ENCODE peak calls at places on chromosomes 16 and 17, in ten cellular contexts. One of them, this sample, is unnamed.
A peak's percentile ranks its signal among the peaks of the same experiment; 100 is the strongest.

GRCh38 chr16:27918755-27919154 is 144.8 kb downstream of the GSG1L start:
- DNase-seq in GM10248: no peak
- DNase-seq in NB4: no peak
- DNase-seq in heart left ventricle: no peak
- DNase-seq in SK-N-SH: no peak
- DNase-seq in choroid plexus epithelial cell: no peak
- DNase-seq in cardiac fibroblast: peak; percentile 11
- DNase-seq in neural progenitor cell: no peak
- DNase-seq in tibial nerve: no peak
- DNase-seq in tibial artery: no peak
- DNase-seq in this sample: no peak

GRCh38 chr17:58386708-58387107 is 30.6 kb downstream of the RNF43 start:
- DNase-seq in choroid plexus epithelial cell: no peak
- DNase-seq in GM10248: no peak
- DNase-seq in tibial artery: no peak
- DNase-seq in NB4: no peak
- DNase-seq in heart left ventricle: no peak
- DNase-seq in cardiac fibroblast: no peak
- DNase-seq in tibial nerve: no peak
- DNase-seq in neural progenitor cell: no peak
- DNase-seq in SK-N-SH: no peak
- DNase-seq in this sample: no peak

GRCh38 chr16:20598832-20599469 is 22.8 kb upstream of the ACSM2B start:
- DNase-seq in heart left ventricle: no peak
- DNase-seq in tibial artery: no peak
- DNase-seq in choroid plexus epithelial cell: no peak
- DNase-seq in cardiac fibroblast: no peak
- DNase-seq in neural progenitor cell: peak; percentile 38
- DNase-seq in tibial nerve: no peak
- DNase-seq in SK-N-SH: no peak
- DNase-seq in GM10248: no peak
- DNase-seq in NB4: no peak
- DNase-seq in this sample: no peak

GRCh38 chr16:4272114-4272954 is 489 bp downstream of the TFAP4 start:
- DNase-seq in neural progenitor cell: peak; percentile 74
- DNase-seq in tibial artery: peak; percentile 81
- DNase-seq in GM10248: peak; percentile 66
- DNase-seq in heart left ventricle: peak; percentile 73
- DNase-seq in choroid plexus epithelial cell: peak; percentile 38
- DNase-seq in NB4: peak; percentile 79
- DNase-seq in cardiac fibroblast: peak; percentile 37
- DNase-seq in SK-N-SH: peak; percentile 75
- DNase-seq in tibial nerve: no peak
- DNase-seq in this sample: no peak

GRCh38 chr16:2046889-2047329 is 725 bp downstream of the NTHL1 start:
- DNase-seq in choroid plexus epithelial cell: no peak
- DNase-seq in GM10248: no peak
- DNase-seq in cardiac fibroblast: no peak
- DNase-seq in neural progenitor cell: peak; percentile 34
- DNase-seq in heart left ventricle: no peak
- DNase-seq in SK-N-SH: no peak
- DNase-seq in tibial artery: no peak
- DNase-seq in NB4: no peak
- DNase-seq in tibial nerve: no peak
- DNase-seq in this sample: no peak

GRCh38 chr16:3135120-3135715 is 389 bp downstream of the ZNF213 start:
- DNase-seq in SK-N-SH: no peak
- DNase-seq in neural progenitor cell: no peak
- DNase-seq in tibial nerve: no peak
- DNase-seq in NB4: no peak
- DNase-seq in choroid plexus epithelial cell: peak; percentile 28
- DNase-seq in GM10248: no peak
- DNase-seq in heart left ventricle: no peak
- DNase-seq in cardiac fibroblast: no peak
- DNase-seq in tibial artery: no peak
- DNase-seq in this sample: no peak

GRCh38 chr16:515175-515962 is 12.1 kb upstream of the CAPN15 start:
- DNase-seq in neural progenitor cell: no peak
- DNase-seq in SK-N-SH: no peak
- DNase-seq in tibial artery: no peak
- DNase-seq in choroid plexus epithelial cell: no peak
- DNase-seq in NB4: no peak
- DNase-seq in GM10248: no peak
- DNase-seq in tibial nerve: no peak
- DNase-seq in heart left ventricle: no peak
- DNase-seq in cardiac fibroblast: no peak
- DNase-seq in this sample: no peak

GRCh38 chr17:77834170-77835115 is 124.1 kb upstream of the TNRC6C start:
- DNase-seq in cardiac fibroblast: peak; percentile 83
- DNase-seq in neural progenitor cell: peak; percentile 39
- DNase-seq in NB4: peak; percentile 91
- DNase-seq in SK-N-SH: peak; percentile 59
- DNase-seq in choroid plexus epithelial cell: peak; percentile 91
- DNase-seq in heart left ventricle: peak; percentile 72
- DNase-seq in GM10248: peak; percentile 79
- DNase-seq in tibial nerve: no peak
- DNase-seq in tibial artery: peak; percentile 92
- DNase-seq in this sample: peak; percentile 42

GRCh38 chr17:48127371-48128051 is 19.9 kb downstream of the SNX11 start:
- DNase-seq in choroid plexus epithelial cell: no peak
- DNase-seq in GM10248: no peak
- DNase-seq in heart left ventricle: no peak
- DNase-seq in NB4: no peak
- DNase-seq in cardiac fibroblast: peak; percentile 33
- DNase-seq in tibial artery: no peak
- DNase-seq in tibial nerve: no peak
- DNase-seq in SK-N-SH: no peak
- DNase-seq in neural progenitor cell: no peak
- DNase-seq in this sample: no peak

GRCh38 chr17:47315451-47316266 is 8.1 kb upstream of the EFCAB13 start:
- DNase-seq in neural progenitor cell: peak; percentile 71
- DNase-seq in NB4: peak; percentile 77
- DNase-seq in choroid plexus epithelial cell: peak; percentile 96
- DNase-seq in tibial nerve: no peak
- DNase-seq in heart left ventricle: peak; percentile 37
- DNase-seq in SK-N-SH: peak; percentile 80
- DNase-seq in GM10248: peak; percentile 67
- DNase-seq in tibial artery: no peak
- DNase-seq in cardiac fibroblast: peak; percentile 98
- DNase-seq in this sample: no peak

GRCh38 chr16:2532494-2533141 is 1.4 kb upstream of the CEMP1 start:
- DNase-seq in choroid plexus epithelial cell: peak; percentile 77
- DNase-seq in tibial nerve: peak; percentile 58
- DNase-seq in NB4: peak; percentile 67
- DNase-seq in tibial artery: peak; percentile 87
- DNase-seq in neural progenitor cell: peak; percentile 22
- DNase-seq in cardiac fibroblast: peak; percentile 44
- DNase-seq in GM10248: no peak
- DNase-seq in SK-N-SH: peak; percentile 71
- DNase-seq in heart left ventricle: peak; percentile 55
- DNase-seq in this sample: no peak

DNA sequence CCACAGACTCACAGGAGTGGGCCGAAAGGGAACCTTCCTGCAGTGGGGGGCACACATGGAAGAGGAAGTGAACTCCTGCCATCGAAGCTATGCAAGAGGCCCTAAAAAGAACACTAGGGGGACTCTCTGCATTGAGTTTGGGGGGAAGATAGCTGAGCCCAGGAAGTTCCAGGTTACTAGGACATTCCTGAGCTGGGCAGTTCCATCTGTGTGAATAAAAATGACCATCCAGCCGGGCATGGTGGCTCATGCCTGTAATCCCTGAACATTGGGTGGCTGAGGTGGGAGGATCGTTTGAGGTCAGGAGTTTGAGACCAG is 211.8 kb downstream of the ZNF423 start:
- DNase-seq in tibial artery: no peak
- DNase-seq in GM10248: no peak
- DNase-seq in NB4: peak; percentile 23
- DNase-seq in SK-N-SH: no peak
- DNase-seq in tibial nerve: no peak
- DNase-seq in heart left ventricle: no peak
- DNase-seq in choroid plexus epithelial cell: peak; percentile 51
- DNase-seq in cardiac fibroblast: peak; percentile 73
- DNase-seq in neural progenitor cell: peak; percentile 21
- DNase-seq in this sample: no peak
- TF ChIP-seq CTCF in tibial artery: no peak
- TF ChIP-seq CTCF in GM10248: no peak
- TF ChIP-seq CTCF in NB4: peak; percentile 15
- TF ChIP-seq CTCF in SK-N-SH: peak; percentile 49
- TF ChIP-seq CTCF in tibial nerve: no peak
- TF ChIP-seq CTCF in heart left ventricle: peak; percentile 28
- TF ChIP-seq CTCF in choroid plexus epithelial cell: peak; percentile 69
- TF ChIP-seq CTCF in cardiac fibroblast: peak; percentile 34
- TF ChIP-seq CTCF in neural progenitor cell: peak; percentile 33
- TF ChIP-seq CTCF in this sample: no peak

DNA sequence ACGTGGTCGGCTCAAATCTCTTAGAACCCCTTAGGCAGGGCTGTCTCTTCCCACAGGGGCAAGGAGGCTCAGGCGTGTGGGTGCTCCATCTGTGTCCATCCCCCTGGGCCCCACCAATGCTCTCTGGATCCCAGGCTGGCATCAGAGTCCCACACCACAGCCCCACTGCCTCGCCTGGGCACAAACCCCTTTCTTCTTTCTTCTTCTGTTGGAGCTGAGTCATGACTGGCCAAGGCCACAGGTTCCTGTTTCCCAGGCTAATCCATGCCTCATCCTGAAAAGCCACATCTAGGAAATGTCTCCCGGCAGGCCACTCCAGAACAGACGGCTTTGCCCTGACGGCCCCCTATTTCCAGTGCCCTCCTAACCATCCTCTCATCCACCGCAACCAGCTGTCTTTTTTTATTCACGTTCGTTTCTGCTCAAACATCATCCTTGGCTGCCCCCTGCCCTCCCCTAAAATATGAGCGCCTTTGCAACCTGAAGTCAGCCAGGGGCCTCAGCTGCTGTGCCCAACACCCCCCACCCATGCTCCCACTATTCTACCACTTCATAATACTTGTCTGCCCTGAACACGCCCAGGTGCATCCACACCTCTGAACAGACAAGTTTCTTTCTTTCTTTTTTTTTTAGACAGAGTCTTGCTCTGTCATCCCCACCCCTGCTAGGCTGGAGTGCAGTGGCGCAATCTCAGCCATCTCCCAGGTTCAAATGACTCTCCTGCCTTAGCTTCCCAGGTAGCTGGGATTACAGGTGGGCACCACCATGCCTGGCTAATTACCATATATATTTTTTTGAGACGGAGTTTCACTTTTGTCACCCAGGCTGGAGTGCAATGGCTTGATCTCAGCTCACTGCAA is 27.0 kb downstream of the CEP295NL start:
- DNase-seq in SK-N-SH: peak; percentile 49
- DNase-seq in NB4: peak; percentile 49
- DNase-seq in tibial artery: no peak
- DNase-seq in choroid plexus epithelial cell: no peak
- DNase-seq in GM10248: no peak
- DNase-seq in tibial nerve: no peak
- DNase-seq in neural progenitor cell: no peak
- DNase-seq in heart left ventricle: no peak
- DNase-seq in cardiac fibroblast: peak; percentile 46
- DNase-seq in this sample: no peak
- TF ChIP-seq CTCF in SK-N-SH: no peak
- TF ChIP-seq CTCF in NB4: no peak
- TF ChIP-seq CTCF in tibial artery: no peak
- TF ChIP-seq CTCF in choroid plexus epithelial cell: no peak
- TF ChIP-seq CTCF in GM10248: no peak
- TF ChIP-seq CTCF in tibial nerve: no peak
- TF ChIP-seq CTCF in neural progenitor cell: no peak
- TF ChIP-seq CTCF in heart left ventricle: no peak
- TF ChIP-seq CTCF in cardiac fibroblast: no peak
- TF ChIP-seq CTCF in this sample: no peak

DNA sequence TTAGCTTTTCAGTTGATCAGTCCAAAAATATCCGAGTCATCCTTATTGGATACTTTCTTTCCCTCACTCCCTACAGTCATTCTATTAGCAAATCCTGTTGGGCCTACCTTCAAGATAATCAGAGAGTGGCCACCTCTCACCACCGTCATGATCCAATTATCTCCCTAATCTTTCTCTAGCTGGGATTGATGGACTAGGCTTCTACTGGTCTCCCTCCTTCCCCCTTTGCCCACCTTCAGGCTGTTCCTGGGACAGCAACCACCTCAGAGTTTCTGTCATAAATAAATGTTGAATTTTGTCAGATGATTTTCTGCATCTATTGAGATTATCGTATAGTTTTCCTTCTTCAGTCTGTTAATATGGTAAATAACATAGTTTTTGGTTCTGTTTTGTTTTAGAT is 16.2 kb upstream of the RHBDL3 start:
- DNase-seq in NB4: no peak
- DNase-seq in choroid plexus epithelial cell: no peak
- DNase-seq in tibial nerve: no peak
- DNase-seq in heart left ventricle: no peak
- DNase-seq in tibial artery: no peak
- DNase-seq in SK-N-SH: no peak
- DNase-seq in neural progenitor cell: no peak
- DNase-seq in GM10248: no peak
- DNase-seq in cardiac fibroblast: no peak
- DNase-seq in this sample: no peak
- TF ChIP-seq CTCF in NB4: no peak
- TF ChIP-seq CTCF in choroid plexus epithelial cell: no peak
- TF ChIP-seq CTCF in tibial nerve: no peak
- TF ChIP-seq CTCF in heart left ventricle: no peak
- TF ChIP-seq CTCF in tibial artery: no peak
- TF ChIP-seq CTCF in SK-N-SH: no peak
- TF ChIP-seq CTCF in neural progenitor cell: no peak
- TF ChIP-seq CTCF in GM10248: no peak
- TF ChIP-seq CTCF in cardiac fibroblast: no peak
- TF ChIP-seq CTCF in this sample: no peak

GRCh38 chr17:82168568-82168967 is 44.1 kb downstream of the CCDC57 start:
- DNase-seq in choroid plexus epithelial cell: no peak
- DNase-seq in tibial artery: no peak
- DNase-seq in cardiac fibroblast: no peak
- DNase-seq in tibial nerve: no peak
- DNase-seq in SK-N-SH: no peak
- DNase-seq in neural progenitor cell: no peak
- DNase-seq in heart left ventricle: no peak
- DNase-seq in GM10248: no peak
- DNase-seq in NB4: no peak
- DNase-seq in this sample: no peak

GRCh38 chr17:82172461-82173160 is 40.0 kb downstream of the CCDC57 start:
- DNase-seq in NB4: no peak
- DNase-seq in neural progenitor cell: no peak
- DNase-seq in tibial artery: no peak
- DNase-seq in GM10248: no peak
- DNase-seq in cardiac fibroblast: no peak
- DNase-seq in choroid plexus epithelial cell: no peak
- DNase-seq in SK-N-SH: no peak
- DNase-seq in tibial nerve: no peak
- DNase-seq in heart left ventricle: no peak
- DNase-seq in this sample: no peak

GRCh38 chr17:82173351-82174041 is 39.1 kb downstream of the CCDC57 start:
- DNase-seq in NB4: no peak
- DNase-seq in tibial nerve: no peak
- DNase-seq in neural progenitor cell: peak; percentile 58
- DNase-seq in heart left ventricle: no peak
- DNase-seq in GM10248: no peak
- DNase-seq in cardiac fibroblast: no peak
- DNase-seq in SK-N-SH: no peak
- DNase-seq in tibial artery: no peak
- DNase-seq in choroid plexus epithelial cell: no peak
- DNase-seq in this sample: no peak

GRCh38 chr17:82171750-82172375 is 40.8 kb downstream of the CCDC57 start:
- DNase-seq in NB4: no peak
- DNase-seq in tibial nerve: no peak
- DNase-seq in cardiac fibroblast: no peak
- DNase-seq in choroid plexus epithelial cell: no peak
- DNase-seq in tibial artery: no peak
- DNase-seq in neural progenitor cell: no peak
- DNase-seq in GM10248: no peak
- DNase-seq in heart left ventricle: no peak
- DNase-seq in SK-N-SH: no peak
- DNase-seq in this sample: no peak

GRCh38 chr17:82170412-82170961 is 42.2 kb downstream of the CCDC57 start:
- DNase-seq in neural progenitor cell: no peak
- DNase-seq in tibial artery: no peak
- DNase-seq in GM10248: no peak
- DNase-seq in cardiac fibroblast: no peak
- DNase-seq in NB4: peak; percentile 31
- DNase-seq in SK-N-SH: no peak
- DNase-seq in heart left ventricle: no peak
- DNase-seq in choroid plexus epithelial cell: no peak
- DNase-seq in tibial nerve: no peak
- DNase-seq in this sample: no peak
- TF ChIP-seq CTCF in neural progenitor cell: no peak
- TF ChIP-seq CTCF in tibial artery: no peak
- TF ChIP-seq CTCF in GM10248: no peak
- TF ChIP-seq CTCF in cardiac fibroblast: no peak
- TF ChIP-seq CTCF in NB4: no peak
- TF ChIP-seq CTCF in SK-N-SH: no peak
- TF ChIP-seq CTCF in heart left ventricle: no peak
- TF ChIP-seq CTCF in choroid plexus epithelial cell: no peak
- TF ChIP-seq CTCF in tibial nerve: no peak
- TF ChIP-seq CTCF in this sample: no peak

This sample was measured in omental fat pad.